ENCODE peak calls at places on chromosomes 13 and 19, in four cellular contexts. T, G, O and U are unnamed samples.

GRCh38 chr19:3653865-3654513 is 27.4 kb upstream of the CACTIN start:
- DNase-seq in T (no peak), O (no peak), G (no peak), U (no peak)

GRCh38 chr19:11373166-11373884 is 1.1 kb upstream of the SWSAP1 start:
- DNase-seq in G (no peak), O (no peak), T (no peak), U (no peak)

GRCh38 chr13:41418027-41418426 is 39.3 kb upstream of the RGCC start:
- DNase-seq in G (no peak), O (no peak), T (no peak), U (no peak)

GRCh38 chr19:29609636-29610035 is 3.6 kb downstream of the POP4 start:
- DNase-seq in O (no peak), G (no peak), T (no peak), U (no peak)

GRCh38 chr13:98519976-98520375 is 56.9 kb downstream of the STK24 start:
- DNase-seq in T (no peak), G (no peak), O (no peak), U (no peak)

GRCh38 chr13:28423010-28423409 is 71.9 kb downstream of the FLT1 start:
- DNase-seq in O (peak), T (peak), G (peak), U (no peak)

GRCh38 chr13:42696191-42696590 is 85.2 kb upstream of the FAM216B start:
- DNase-seq in T (no peak), O (no peak), G (no peak), U (no peak)

GRCh38 chr13:75908137-75908536 is 272.0 kb downstream of the LMO7 start:
- DNase-seq in O (no peak), G (no peak), T (no peak), U (no peak)

GRCh38 chr19:11194657-11195056 is 2.7 kb downstream of the KANK2 start:
- DNase-seq in T (no peak), G (no peak), O (no peak), U (no peak)

GRCh38 chr19:33956941-33957340 is 160.3 kb downstream of the KCTD15 start:
- DNase-seq in T (no peak), G (peak), O (no peak), U (no peak)

GRCh38 chr13:110593430-110594130 is 21.8 kb upstream of the NAXD start:
- DNase-seq in T (no peak), O (peak), G (peak), U (peak)

GRCh38 chr13:99434258-99434788 is 66.9 kb upstream of the TM9SF2 start:
- DNase-seq in T (peak), O (no peak), G (peak), U (no peak)